ENCODE peak calls at places on chromosomes 2 and 18, in seven cellular contexts. G, H, D, J, X, E and T are unnamed samples.

GRCh38 chr2:12931211-12931844 is 214.6 kb downstream of the TRIB2 start:
- DNase-seq in D (no peak), H (peak), J (peak), G (no peak), X (peak), E (no peak), T (peak)

GRCh38 chr2:190271783-190272456 is 47.7 kb downstream of the HIBCH start:
- DNase-seq in E (no peak), J (no peak), H (no peak), G (no peak), D (no peak), X (no peak), T (no peak)

GRCh38 chr2:193966590-193966989 is 1690.4 kb upstream of the SLC39A10 start:
- DNase-seq in X (no peak), G (no peak), J (no peak), H (peak), D (no peak), E (no peak), T (no peak)

GRCh38 chr2:15701991-15702390 is 110.3 kb downstream of the DDX1 start:
- DNase-seq in J (no peak), D (no peak), X (no peak), H (no peak), G (no peak), E (no peak), T (no peak)

GRCh38 chr2:21427606-21428005 is 303.8 kb downstream of the TDRD15 start:
- DNase-seq in X (no peak), D (no peak), H (no peak), J (no peak), G (no peak), E (no peak), T (no peak)

GRCh38 chr2:145186303-145186702 is 666.4 kb upstream of the ZEB2 start:
- DNase-seq in J (peak), X (no peak), D (no peak), E (no peak), H (no peak), G (no peak), T (no peak)

GRCh38 chr2:38622210-38622609 is 19.5 kb upstream of the HNRNPLL start:
- DNase-seq in X (no peak), J (no peak), H (no peak), E (no peak), G (no peak), D (no peak), T (no peak)

GRCh38 chr2:64750817-64751285 is 97.1 kb upstream of the SERTAD2 start:
- DNase-seq in G (peak), H (peak), E (peak), J (peak), D (peak), X (peak), T (peak)

GRCh38 chr2:142557391-142557790 is 320.1 kb upstream of the KYNU start:
- DNase-seq in X (no peak), J (no peak), D (no peak), E (no peak), G (no peak), H (no peak), T (no peak)

GRCh38 chr18:72197598-72197997 is 346.5 kb downstream of the CBLN2 start:
- DNase-seq in J (no peak), X (no peak), D (no peak), H (no peak), G (no peak), E (no peak), T (no peak)

GRCh38 chr2:141508086-141508749 is 622.6 kb downstream of the LRP1B start:
- DNase-seq in E (no peak), X (no peak), D (no peak), J (no peak), H (peak), G (no peak), T (no peak)

GRCh38 chr2:204021290-204022081 is 84.9 kb downstream of the ICOS start:
- DNase-seq in G (no peak), H (no peak), D (no peak), X (no peak), J (no peak), E (no peak), T (no peak)

GRCh38 chr2:3282056-3282998 is 95.3 kb downstream of the EIPR1 start:
- DNase-seq in X (no peak), D (peak), G (no peak), H (no peak), J (peak), E (no peak), T (peak)